ENCODE peak calls at places on chromosomes 6 and 20, in four cellular contexts. G is heart left ventricle, U is NCI-H1092 treated with DMSO at 0.1 percent for 48 hours, O is AG04450. F is an unnamed sample.

GRCh38 chr6:30480536-30481156 is 8.7 kb upstream of the HLA-E start:
- DNase-seq in G (no peak), O (no peak), U (no peak), F (no peak)

GRCh38 chr20:33099842-33100538 is 20.5 kb downstream of the BPIFB4 start:
- DNase-seq in G (no peak), U (no peak), O (no peak), F (no peak)

GRCh38 chr6:107418118-107418517 is 41.2 kb downstream of the PDSS2 start:
- DNase-seq in G (no peak), O (no peak), U (no peak), F (no peak)

GRCh38 chr6:53771780-53772624 is 22.8 kb upstream of the LRRC1 start:
- DNase-seq in O (no peak), G (no peak), U (no peak), F (no peak)

GRCh38 chr6:79984261-79984660 is 20.2 kb upstream of the TTK start:
- DNase-seq in O (no peak), G (no peak), U (no peak), F (no peak)

GRCh38 chr6:113997106-113997505 is 26.2 kb upstream of the HDAC2 start:
- DNase-seq in U (no peak), O (peak; percentile 50), G (no peak), F (peak; percentile 34)

GRCh38 chr6:22124756-22125155 is 172.1 kb downstream of the PRL start:
- DNase-seq in G (no peak), U (no peak), O (no peak), F (no peak)

GRCh38 chr20:51592564-51592963 is 50.0 kb upstream of the NFATC2 start:
- DNase-seq in G (no peak), O (no peak), U (no peak), F (no peak)

GRCh38 chr6:169794317-169795055 is 43.1 kb downstream of the ERMARD start:
- DNase-seq in O (no peak), U (peak; percentile 93), G (peak; percentile 49), F (no peak)

GRCh38 chr6:36111526-36111925 is 18.8 kb upstream of the MAPK13 start:
- DNase-seq in G (no peak), U (no peak), O (no peak), F (no peak)

GRCh38 chr6:26017567-26017966 is 55.0 kb downstream of the TRIM38 start:
- DNase-seq in G (peak; percentile 79), U (no peak), O (peak; percentile 78), F (no peak)

GRCh38 chr20:58209652-58210397 is 18.6 kb downstream of the ANKRD60 start:
- DNase-seq in U (peak; percentile 35), O (peak; percentile 48), G (peak; percentile 85), F (peak; percentile 31)

GRCh38 chr6:149913085-149913484 is 9.8 kb downstream of the RAET1G start:
- DNase-seq in O (no peak), U (no peak), G (no peak), F (no peak)

GRCh38 chr6:170140129-170140528 is 150.7 kb downstream of the DLL1 start:
- DNase-seq in G (no peak), U (no peak), O (no peak), F (no peak)

GRCh38 chr6:82906489-82906888 is 159.2 kb downstream of the UBE3D start:
- DNase-seq in O (peak; percentile 20), U (no peak), G (no peak), F (no peak)

GRCh38 chr6:147448212-147448611 is 60.3 kb upstream of the SAMD5 start:
- DNase-seq in U (no peak), O (no peak), G (no peak), F (no peak)

GRCh38 chr6:37741757-37742400 is 44.2 kb upstream of the MDGA1 start:
- DNase-seq in U (no peak), G (peak; percentile 32), O (no peak), F (no peak)

GRCh38 chr6:617485-618100 is 39.3 kb downstream of the HUS1B start:
- DNase-seq in G (no peak), U (no peak), O (no peak), F (no peak)

GRCh38 chr20:2237059-2237458 is 58.7 kb upstream of the TGM3 start:
- DNase-seq in O (peak; percentile 67), U (no peak), G (peak; percentile 34), F (peak; percentile 95)

GRCh38 chr6:81465859-81466258 is 286.6 kb downstream of the TENT5A start:
- DNase-seq in G (no peak), O (no peak), U (peak; percentile 0), F (no peak)

GRCh38 chr6:51028271-51028670 is 209.6 kb downstream of the TFAP2B start:
- DNase-seq in G (no peak), U (no peak), O (no peak), F (no peak)

GRCh38 chr6:117050301-117050700 is 173.3 kb downstream of the RFX6 start:
- DNase-seq in G (no peak), O (no peak), U (no peak), F (no peak)

GRCh38 chr20:17806739-17807441 is 107.1 kb downstream of the BANF2 start:
- DNase-seq in O (peak; percentile 54), G (peak; percentile 90), U (peak; percentile 4), F (peak; percentile 41)

GRCh38 chr20:18003897-18004296 is 35.1 kb downstream of the MGME1 start:
- DNase-seq in O (no peak), G (no peak), U (no peak), F (no peak)

GRCh38 chr6:55875420-55875819 is at the start of gene BMP5:
- DNase-seq in G (no peak), O (no peak), U (no peak), F (no peak)

GRCh38 chr6:21773199-21773974 is 179.8 kb downstream of the SOX4 start:
- DNase-seq in G (no peak), O (no peak), U (no peak), F (no peak)

GRCh38 chr20:3041818-3042504 is 1.5 kb upstream of the GNRH2 start:
- DNase-seq in U (peak; percentile 24), G (no peak), O (no peak), F (no peak)

GRCh38 chr20:57332105-57333089 is 2.8 kb downstream of the SPO11 start:
- DNase-seq in O (no peak), G (no peak), U (no peak), F (no peak)

GRCh38 chr6:168272379-168273011 is 47.1 kb downstream of the DACT2 start:
- DNase-seq in O (no peak), G (no peak), U (no peak), F (no peak)

GRCh38 chr20:33837096-33837830 is 26.1 kb downstream of the CHMP4B start:
- DNase-seq in U (no peak), O (no peak), G (no peak), F (no peak)

GRCh38 chr6:28558629-28559028 is 32.9 kb downstream of the GPX5 start:
- DNase-seq in G (no peak), U (peak; percentile 67), O (no peak), F (no peak)

GRCh38 chr6:45438849-45439406 is 61.2 kb upstream of the SUPT3H start:
- DNase-seq in O (peak; percentile 76), G (no peak), U (no peak), F (no peak)

GRCh38 chr6:43951063-43951755 is 176.0 kb downstream of the MRPL14 start:
- DNase-seq in G (peak; percentile 83), O (no peak), U (peak; percentile 11), F (no peak)

GRCh38 chr20:5933802-5934436 is 16.4 kb downstream of the TRMT6 start:
- DNase-seq in O (no peak), U (peak; percentile 17), G (no peak), F (no peak)

GRCh38 chr6:35445691-35446090 is 6.4 kb upstream of the FANCE start:
- DNase-seq in G (no peak), O (no peak), U (no peak), F (no peak)

GRCh38 chr20:34768105-34768504 is 57.3 kb downstream of the NCOA6 start:
- DNase-seq in U (no peak), O (peak; percentile 33), G (no peak), F (no peak)

F was measured in AG09319.